ENCODE peak calls at places on chromosomes 5 and 9, in six cellular contexts. Z is psoas muscle, E is prostate gland, M is sigmoid colon, V is upper lobe of left lung, J is choroid plexus epithelial cell. U is an unnamed sample.

GRCh38 chr5:27548415-27548814 is 510.0 kb upstream of the CDH9 start:
- DNase-seq in Z (no peak), E (no peak), M (no peak), V (no peak), J (no peak), U (no peak)

GRCh38 chr9:112041536-112042243 is 133.4 kb downstream of the SUSD1 start:
- DNase-seq in Z (peak), E (no peak), M (peak), V (no peak), J (peak), U (peak)

GRCh38 chr5:177601577-177602457 is 1.9 kb downstream of the B4GALT7 start:
- DNase-seq in Z (no peak), E (no peak), M (no peak), V (no peak), J (peak), U (no peak)

GRCh38 chr5:16061163-16061562 is 118.4 kb downstream of the MARCHF11 start:
- DNase-seq in Z (no peak), E (no peak), M (no peak), V (no peak), J (no peak), U (no peak)

GRCh38 chr9:122218070-122218884 is 10.5 kb downstream of the LHX6 start:
- DNase-seq in Z (no peak), E (no peak), M (no peak), V (no peak), J (no peak), U (no peak)

GRCh38 chr5:88665750-88666215 is 217.2 kb downstream of the MEF2C start:
- DNase-seq in Z (no peak), E (no peak), M (no peak), V (no peak), J (no peak), U (no peak)

GRCh38 chr9:100322954-100323536 is 29.7 kb downstream of the TEX10 start:
- DNase-seq in Z (no peak), E (peak), M (no peak), V (no peak), J (peak), U (no peak)

GRCh38 chr5:134101686-134102439 is 12.6 kb upstream of the TCF7 start:
- DNase-seq in Z (peak), E (no peak), M (peak), V (peak), J (peak), U (peak)

GRCh38 chr5:180093651-180094382 is 22.3 kb upstream of the RNF130 start:
- DNase-seq in Z (no peak), E (no peak), M (no peak), V (no peak), J (no peak), U (no peak)

GRCh38 chr5:31983851-31984250 is 190.3 kb downstream of the GOLPH3 start:
- DNase-seq in Z (no peak), E (no peak), M (no peak), V (no peak), J (no peak), U (no peak)

GRCh38 chr5:123150089-123150488 is 61.0 kb downstream of the PRDM6 start:
- DNase-seq in Z (no peak), E (no peak), M (no peak), V (no peak), J (no peak), U (no peak)

GRCh38 chr5:148452499-148453193 is 68.9 kb downstream of the FBXO38 start:
- DNase-seq in Z (peak), E (no peak), M (no peak), V (no peak), J (no peak), U (no peak)

GRCh38 chr9:114271556-114272510 is 51.1 kb upstream of the ORM1 start:
- DNase-seq in Z (peak), E (peak), M (peak), V (no peak), J (peak), U (no peak)

GRCh38 chr5:172076783-172077244 is 70.4 kb upstream of the FBXW11 start:
- DNase-seq in Z (no peak), E (no peak), M (peak), V (no peak), J (peak), U (no peak)

GRCh38 chr9:23322392-23322791 is 503.6 kb downstream of the ELAVL2 start:
- DNase-seq in Z (no peak), E (no peak), M (no peak), V (no peak), J (no peak), U (no peak)

GRCh38 chr9:129258124-129258822 is 80.2 kb upstream of the IER5L start:
- DNase-seq in Z (peak), E (peak), M (peak), V (peak), J (peak), U (peak)

GRCh38 chr9:114662081-114662989 is 4.7 kb upstream of the TEX53 start:
- DNase-seq in Z (no peak), E (no peak), M (no peak), V (no peak), J (peak), U (peak)

GRCh38 chr5:135442387-135443256 is 4.5 kb downstream of the DCANP1 start:
- DNase-seq in Z (no peak), E (no peak), M (peak), V (no peak), J (no peak), U (no peak)

GRCh38 chr5:177303925-177304391 is 359 bp downstream of the PRELID1 start:
- DNase-seq in Z (no peak), E (no peak), M (peak), V (no peak), J (peak), U (no peak)

GRCh38 chr9:21656776-21657637 is 145.4 kb upstream of the MTAP start:
- DNase-seq in Z (no peak), E (no peak), M (no peak), V (no peak), J (peak), U (no peak)

GRCh38 chr5:169648725-169649124 is 11.7 kb downstream of the DOCK2 start:
- DNase-seq in Z (no peak), E (no peak), M (no peak), V (no peak), J (peak), U (no peak)

GRCh38 chr5:172145870-172146747 is 41.9 kb downstream of the STK10 start:
- DNase-seq in Z (no peak), E (no peak), M (no peak), V (peak), J (no peak), U (no peak)

GRCh38 chr5:1121891-1122290 is 10.0 kb upstream of the SLC12A7 start:
- DNase-seq in Z (no peak), E (no peak), M (no peak), V (peak), J (no peak), U (no peak)

GRCh38 chr9:18274693-18275092 is 199.3 kb upstream of the ADAMTSL1 start:
- DNase-seq in Z (no peak), E (no peak), M (no peak), V (no peak), J (peak), U (no peak)

GRCh38 chr5:135018457-135018856 is 15.6 kb downstream of the PITX1 start:
- DNase-seq in Z (no peak), E (no peak), M (no peak), V (no peak), J (no peak), U (peak)

GRCh38 chr9:130824079-130824478 is 11.0 kb upstream of the ABL1 start:
- DNase-seq in Z (no peak), E (no peak), M (no peak), V (no peak), J (peak), U (no peak)

GRCh38 chr5:77129386-77129785 is 42.3 kb upstream of the ZBED3 start:
- DNase-seq in Z (no peak), E (peak), M (no peak), V (no peak), J (peak), U (peak)

GRCh38 chr5:169344629-169345028 is 43.7 kb upstream of the SLIT3 start:
- DNase-seq in Z (peak), E (no peak), M (peak), V (no peak), J (no peak), U (no peak)

GRCh38 chr5:79568632-79569190 is 43.5 kb upstream of the TENT2 start:
- DNase-seq in Z (no peak), E (no peak), M (no peak), V (no peak), J (no peak), U (no peak)

GRCh38 chr5:53956632-53957031 is 353.7 kb downstream of the ARL15 start:
- DNase-seq in Z (no peak), E (no peak), M (no peak), V (no peak), J (no peak), U (no peak)

DNA sequence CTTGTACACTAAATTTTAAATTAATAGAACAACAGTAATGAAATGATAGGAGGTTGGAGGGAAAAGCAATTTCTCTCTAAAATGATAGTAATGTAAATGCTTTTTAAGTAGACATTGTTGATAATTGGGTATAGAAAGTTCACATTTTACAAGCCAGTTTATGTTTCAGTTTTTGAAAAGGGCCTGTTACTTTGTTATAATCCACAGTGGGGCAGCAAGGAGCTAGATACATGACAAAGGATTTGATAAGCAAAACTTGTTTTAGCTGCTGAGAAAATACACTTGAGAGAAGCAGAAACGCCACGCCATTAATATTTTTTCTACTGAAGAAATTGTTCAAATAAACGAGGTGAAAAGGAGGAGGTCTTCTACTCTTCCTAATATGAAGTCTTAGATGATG is 30.2 kb downstream of the SREK1 start:
- DNase-seq in Z (no peak), E (no peak), M (no peak), V (no peak), J (peak), U (no peak)
- TF ChIP-seq CTCF in Z (no peak), E (peak), M (no peak), V (no peak), J (peak), U (no peak)

GRCh38 chr9:4193391-4193790 is 106.5 kb downstream of the GLIS3 start:
- DNase-seq in Z (no peak), E (no peak), M (no peak), V (no peak), J (peak), U (no peak)

GRCh38 chr9:4195285-4195684 is 104.6 kb downstream of the GLIS3 start:
- DNase-seq in Z (no peak), E (no peak), M (no peak), V (peak), J (no peak), U (no peak)

GRCh38 chr9:4196376-4196775 is 103.5 kb downstream of the GLIS3 start:
- DNase-seq in Z (no peak), E (no peak), M (no peak), V (no peak), J (peak), U (no peak)

GRCh38 chr9:4196886-4197285 is 103.0 kb downstream of the GLIS3 start:
- DNase-seq in Z (no peak), E (no peak), M (no peak), V (no peak), J (peak), U (no peak)

GRCh38 chr9:4197548-4197947 is 102.3 kb downstream of the GLIS3 start:
- DNase-seq in Z (no peak), E (no peak), M (no peak), V (peak), J (no peak), U (no peak)
- TF ChIP-seq CTCF in Z (no peak), E (peak), M (no peak), V (no peak), J (peak), U (peak)

GRCh38 chr5:14011089-14012004 is 66.9 kb upstream of the DNAH5 start:
- DNase-seq in Z (peak), E (peak), M (peak), V (peak), J (peak), U (peak)
- TF ChIP-seq CTCF in Z (peak), E (no peak), M (no peak), V (no peak), J (no peak), U (no peak)

DNA sequence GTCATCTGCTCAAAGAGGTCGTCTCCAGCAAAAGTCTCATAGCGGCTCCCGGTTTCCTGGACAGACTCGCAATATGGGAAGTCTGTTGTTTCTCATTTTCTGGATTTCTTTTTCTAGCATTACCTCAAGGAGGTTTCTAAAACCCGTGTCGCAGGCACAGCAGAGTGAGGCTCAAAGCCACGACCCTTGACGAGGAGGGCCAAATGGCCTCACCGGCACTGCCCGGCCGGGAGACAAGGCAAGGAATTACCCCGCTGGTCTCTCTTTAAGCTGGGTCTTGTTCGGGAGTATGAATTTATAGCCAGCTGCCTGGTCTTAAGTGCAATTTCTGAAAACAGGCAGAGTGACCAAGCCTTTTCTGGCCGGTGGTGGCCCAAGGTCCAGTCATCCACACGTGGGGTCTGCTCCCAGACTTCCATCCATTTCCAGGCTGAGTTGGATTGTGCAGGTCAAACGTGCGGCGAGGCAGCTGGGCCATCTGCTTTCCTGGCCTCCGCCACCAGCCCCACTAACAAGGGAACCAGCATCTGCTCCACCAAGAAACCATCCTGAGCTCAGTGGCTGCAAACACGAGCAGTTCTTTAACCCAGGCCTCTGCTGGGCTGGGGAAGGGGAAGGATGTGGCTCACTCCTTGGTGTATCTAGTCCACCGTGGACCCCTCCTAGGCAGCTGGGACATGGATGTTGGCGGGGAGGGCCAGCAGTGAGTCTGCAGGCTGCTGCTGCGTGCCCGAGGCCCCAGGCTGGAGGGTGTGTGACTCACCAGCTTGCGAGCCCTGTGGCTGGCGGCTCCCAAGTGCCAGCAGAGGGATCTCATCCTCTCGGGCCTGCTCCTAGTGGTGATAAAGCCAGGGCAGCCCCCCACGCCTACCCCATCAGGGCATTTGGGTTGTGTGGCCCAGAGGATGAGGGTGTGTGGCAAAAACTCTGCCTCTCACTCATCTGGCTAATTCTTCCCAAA is 55.6 kb upstream of the COL5A1 start:
- DNase-seq in Z (no peak), E (no peak), M (no peak), V (peak), J (peak), U (no peak)
- TF ChIP-seq CTCF in Z (no peak), E (no peak), M (no peak), V (no peak), J (peak), U (no peak)

DNA sequence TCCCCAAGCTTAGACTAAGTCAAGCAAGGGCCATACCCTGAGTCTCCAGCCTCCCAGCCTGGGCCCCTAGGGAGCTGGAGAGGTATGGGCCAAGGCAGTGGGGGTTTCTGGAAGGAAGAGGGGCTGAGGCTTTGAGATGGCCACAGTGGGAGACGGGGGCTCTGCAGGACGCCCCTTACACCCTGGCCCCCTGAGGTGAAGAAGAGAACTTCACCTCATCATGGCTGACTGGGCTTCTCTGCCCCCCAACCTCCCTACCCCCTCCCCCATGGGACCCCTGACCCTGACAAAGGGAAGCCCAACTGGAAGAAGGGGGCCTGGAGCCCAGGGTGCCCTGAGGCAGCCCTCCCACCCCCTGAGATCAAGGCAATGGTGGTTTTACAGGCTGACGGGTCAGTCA is 25.8 kb downstream of the PCDH1 start:
- DNase-seq in Z (no peak), E (no peak), M (no peak), V (no peak), J (no peak), U (no peak)
- TF ChIP-seq CTCF in Z (no peak), E (no peak), M (no peak), V (no peak), J (no peak), U (no peak)